ENCODE peak calls at places on chromosome X, in seven cellular contexts. B, F, K, W, O, G and M are unnamed samples.

GRCh38 chrX:16870861-16871584 is 861 bp upstream of the RBBP7 start:
- DNase-seq in F (no peak), W (no peak), O (no peak), K (no peak), G (no peak), B (peak), M (no peak)

GRCh38 chrX:53354669-53355068 is 67.8 kb downstream of the SMC1A start:
- DNase-seq in B (no peak), F (no peak), W (no peak), O (no peak), K (no peak), G (no peak), M (no peak)

GRCh38 chrX:153864561-153865320 is 21.2 kb downstream of the L1CAM start:
- DNase-seq in K (no peak), B (no peak), W (no peak), G (no peak), F (no peak), O (no peak), M (no peak)

GRCh38 chrX:102835504-102836146 is 101.4 kb upstream of the RAB40AL start:
- DNase-seq in G (no peak), O (no peak), W (no peak), K (peak), B (peak), F (no peak), M (peak)

GRCh38 chrX:152641996-152642395 is 4.3 kb downstream of the GABRQ start:
- DNase-seq in K (no peak), W (no peak), G (no peak), B (peak), O (no peak), F (no peak), M (peak)

GRCh38 chrX:68238568-68238967 is 194.7 kb downstream of the OPHN1 start:
- DNase-seq in W (no peak), F (no peak), G (no peak), K (no peak), B (peak), O (no peak), M (peak)

GRCh38 chrX:39767446-39767845 is 330.3 kb downstream of the BCOR start:
- DNase-seq in G (no peak), O (no peak), K (no peak), F (no peak), W (no peak), B (no peak), M (no peak)

GRCh38 chrX:136528645-136529315 is 3.2 kb upstream of the VGLL1 start:
- DNase-seq in B (peak), W (no peak), K (no peak), G (no peak), F (no peak), O (no peak), M (peak)

GRCh38 chrX:46587158-46587557 is 13.6 kb downstream of the CHST7 start:
- DNase-seq in W (no peak), K (peak), O (no peak), G (no peak), F (no peak), B (no peak), M (peak)

GRCh38 chrX:78555401-78555980 is 103.6 kb downstream of the RTL3 start:
- DNase-seq in F (no peak), B (no peak), O (no peak), K (no peak), G (no peak), W (no peak), M (peak)

GRCh38 chrX:131202766-131203165 is 86.3 kb downstream of the IGSF1 start:
- DNase-seq in K (no peak), G (no peak), O (no peak), W (no peak), B (no peak), F (no peak), M (no peak)

GRCh38 chrX:9940397-9940796 is 26.8 kb upstream of the CLDN34 start:
- DNase-seq in F (peak), B (no peak), G (peak), W (no peak), O (no peak), K (peak), M (peak)

GRCh38 chrX:39204945-39205344 is 403.7 kb downstream of the MID1IP1 start:
- DNase-seq in W (no peak), K (no peak), G (no peak), F (no peak), O (no peak), B (no peak), M (no peak)

GRCh38 chrX:37722595-37722994 is 37.0 kb downstream of the XK start:
- DNase-seq in K (no peak), F (no peak), O (no peak), W (no peak), B (no peak), G (no peak), M (no peak)

GRCh38 chrX:132367984-132368383 is 120.9 kb downstream of the MBNL3 start:
- DNase-seq in F (no peak), G (no peak), W (no peak), B (no peak), O (no peak), K (no peak), M (no peak)

GRCh38 chrX:40097101-40097491 is 662 bp downstream of the BCOR start:
- DNase-seq in K (no peak), F (no peak), B (no peak), W (no peak), O (peak), G (no peak), M (no peak)

GRCh38 chrX:20140410-20140809 is 1.2 kb downstream of the EIF1AX start:
- DNase-seq in K (no peak), B (no peak), F (no peak), G (no peak), O (no peak), W (no peak), M (no peak)

GRCh38 chrX:151750511-151750910 is 16.0 kb downstream of the CNGA2 start:
- DNase-seq in G (no peak), W (no peak), B (no peak), K (no peak), O (no peak), F (no peak), M (no peak)

GRCh38 chrX:134377537-134377936 is 82.4 kb upstream of the HPRT1 start:
- DNase-seq in K (peak), W (no peak), B (no peak), F (no peak), O (no peak), G (no peak), M (peak)

GRCh38 chrX:44705817-44706551 is 137.8 kb upstream of the DUSP21 start:
- DNase-seq in O (no peak), F (peak), G (no peak), W (no peak), B (no peak), K (no peak), M (no peak)

GRCh38 chrX:64338296-64338695 is 57.0 kb downstream of the MTMR8 start:
- DNase-seq in K (peak), F (no peak), W (no peak), G (no peak), O (no peak), B (no peak), M (no peak)

GRCh38 chrX:50813843-50814661 is at the start of gene SHROOM4:
- DNase-seq in B (peak), G (no peak), O (peak), K (peak), F (no peak), W (no peak), M (no peak)

GRCh38 chrX:53116101-53116500 is 22.2 kb downstream of the KANTR start:
- DNase-seq in F (no peak), W (no peak), G (no peak), O (no peak), B (no peak), K (no peak), M (no peak)

GRCh38 chrX:24190500-24191156 is 41.1 kb downstream of the ZFX start:
- DNase-seq in B (no peak), O (no peak), W (no peak), F (peak), G (no peak), K (no peak), M (no peak)

GRCh38 chrX:124211312-124211942 is 121.0 kb upstream of the TEX13D start:
- DNase-seq in K (peak), F (no peak), B (no peak), W (no peak), G (peak), O (no peak), M (peak)

GRCh38 chrX:14356401-14356800 is 172.9 kb upstream of the GLRA2 start:
- DNase-seq in F (no peak), G (peak), K (peak), O (no peak), B (no peak), W (peak), M (peak)

GRCh38 chrX:6384391-6384790 is 150.5 kb downstream of the VCX3A start:
- DNase-seq in B (no peak), G (no peak), O (no peak), K (no peak), F (no peak), W (no peak), M (no peak)

GRCh38 chrX:154734101-154734781 is 16.6 kb downstream of the GAB3 start:
- DNase-seq in K (peak), F (no peak), W (no peak), O (peak), G (no peak), B (no peak), M (peak)

GRCh38 chrX:43380704-43381103 is 275.4 kb upstream of the MAOA start:
- DNase-seq in K (no peak), B (no peak), F (no peak), W (no peak), G (no peak), O (no peak), M (no peak)

GRCh38 chrX:140701480-140701879 is 8.1 kb upstream of the LINC00632 start:
- DNase-seq in K (no peak), O (no peak), W (no peak), B (no peak), F (no peak), G (peak), M (peak)

GRCh38 chrX:105460366-105460765 is 239.9 kb upstream of the TEX13A start:
- DNase-seq in K (peak), G (no peak), F (no peak), W (no peak), B (no peak), O (no peak), M (peak)

GRCh38 chrX:46575991-46576392 is 2.4 kb downstream of the CHST7 start:
- DNase-seq in F (no peak), B (no peak), W (no peak), K (peak), O (no peak), G (no peak), M (peak)

GRCh38 chrX:129540725-129541184 is 696 bp downstream of the OCRL start:
- DNase-seq in W (no peak), O (peak), K (peak), B (peak), F (no peak), G (no peak), M (peak)

GRCh38 chrX:124842205-124842604 is 477.5 kb upstream of the TEX13C start:
- DNase-seq in O (no peak), W (no peak), K (no peak), G (no peak), B (no peak), F (no peak), M (no peak)

GRCh38 chrX:28920554-28920953 is 333.3 kb downstream of the IL1RAPL1 start:
- DNase-seq in B (no peak), W (no peak), K (no peak), O (no peak), F (no peak), G (no peak), M (no peak)

GRCh38 chrX:35726176-35726575 is 72.0 kb upstream of the MAGEB16 start:
- DNase-seq in B (no peak), W (no peak), F (no peak), K (peak), G (peak), O (no peak), M (peak)

GRCh38 chrX:16970977-16971376 is 24.5 kb downstream of the REPS2 start:
- DNase-seq in B (no peak), W (no peak), G (no peak), F (no peak), K (peak), O (no peak), M (peak)

GRCh38 chrX:154486052-154486395 is 391 bp downstream of the UBL4A start:
- DNase-seq in F (no peak), W (no peak), B (no peak), K (peak), O (peak), G (no peak), M (peak)

GRCh38 chrX:48802089-48802812 is 384 bp downstream of the HDAC6 start:
- DNase-seq in G (peak), W (peak), B (peak), O (peak), K (peak), F (peak), M (peak)

GRCh38 chrX:48802813-48803261 is 970 bp downstream of the HDAC6 start:
- DNase-seq in O (no peak), W (no peak), F (no peak), G (no peak), B (no peak), K (no peak), M (no peak)

GRCh38 chrX:48801281-48802088 is at the start of gene HDAC6:
- DNase-seq in G (peak), B (peak), F (peak), K (peak), O (peak), W (peak), M (peak)

GRCh38 chrX:48800574-48801280 is 1.1 kb upstream of the HDAC6 start:
- DNase-seq in K (no peak), O (no peak), G (no peak), F (no peak), W (no peak), B (no peak), M (no peak)

DNA sequence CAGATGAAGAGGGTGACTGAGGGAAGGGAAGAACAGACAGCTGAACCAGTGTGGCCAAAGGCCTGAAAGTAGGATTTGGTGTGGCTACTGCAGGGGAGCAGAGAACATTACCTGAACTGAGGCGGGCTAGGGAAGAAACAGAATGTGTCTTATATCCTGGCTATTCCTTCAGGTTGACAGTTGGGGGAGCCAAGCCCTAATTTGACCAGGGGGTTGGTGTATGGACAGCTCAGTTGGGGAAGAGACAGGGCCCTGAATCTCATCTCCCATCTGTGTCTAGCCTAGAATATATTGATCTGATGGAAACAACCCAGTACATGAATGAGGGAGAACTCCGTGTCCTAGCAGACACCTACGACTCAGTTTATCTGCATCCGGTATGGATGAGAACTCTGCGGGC is 4.2 kb downstream of the HDAC6 start:
- DNase-seq in K (no peak), B (no peak), G (no peak), W (no peak), F (no peak), O (no peak), M (peak)
- TF ChIP-seq CTCF in K (no peak), B (no peak), G (no peak), W (no peak), F (no peak), O (no peak), M (no peak)

DNA sequence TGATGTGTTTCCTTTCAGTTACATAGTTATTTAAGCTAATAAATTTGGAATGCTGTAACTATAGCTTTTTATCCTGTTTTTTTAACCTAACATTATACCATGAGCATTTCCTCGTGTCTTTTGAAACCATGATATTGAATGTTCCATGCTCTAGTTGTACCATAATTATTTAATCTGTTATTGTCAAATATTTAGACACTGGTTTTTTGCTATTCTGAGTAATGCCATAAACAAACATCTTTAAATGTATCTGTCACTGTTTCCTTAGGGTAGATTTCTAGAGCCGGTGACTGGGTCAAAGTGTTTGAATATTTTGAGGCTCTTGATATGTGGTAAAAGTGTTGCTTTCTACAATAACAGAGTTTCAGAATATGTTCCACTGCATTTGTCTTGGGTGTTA is 5.4 kb downstream of the IGBP1 start:
- DNase-seq in W (no peak), F (no peak), O (no peak), K (no peak), G (no peak), B (no peak), M (no peak)
- TF ChIP-seq CTCF in W (no peak), F (no peak), O (no peak), K (no peak), G (no peak), B (no peak), M (no peak)

GRCh38 chrX:108285918-108286317 is 152.3 kb downstream of the COL4A6 start:
- DNase-seq in K (no peak), F (no peak), W (no peak), O (no peak), B (no peak), G (no peak), M (no peak)

GRCh38 chrX:108285361-108285760 is 152.9 kb downstream of the COL4A6 start:
- DNase-seq in B (no peak), K (no peak), G (no peak), W (no peak), O (no peak), F (no peak), M (no peak)
- TF ChIP-seq CTCF in B (no peak), K (no peak), G (no peak), W (no peak), O (no peak), F (no peak), M (no peak)

DNA sequence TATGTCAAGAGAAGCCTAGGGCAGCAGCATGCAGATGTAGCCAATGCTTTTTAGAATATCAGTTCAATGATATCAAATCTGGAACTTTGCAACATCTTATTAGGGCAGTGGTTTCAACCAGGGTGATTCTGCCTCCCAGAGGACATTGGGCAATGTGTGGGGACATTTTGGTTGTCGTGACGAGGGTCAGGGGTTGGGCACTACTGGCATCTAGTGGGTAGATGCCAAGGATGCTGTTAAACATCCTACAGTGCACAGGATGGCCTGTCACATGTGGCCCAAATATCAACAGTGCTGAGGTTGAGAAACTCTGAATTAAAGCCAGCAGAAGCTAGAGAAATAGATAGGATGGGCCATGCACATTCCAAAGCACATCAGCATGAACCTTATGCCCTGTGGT is 152.3 kb downstream of the AMELX start:
- DNase-seq in O (no peak), B (no peak), W (no peak), K (no peak), G (no peak), F (no peak), M (no peak)
- TF ChIP-seq CTCF in O (peak), B (no peak), W (no peak), K (no peak), G (no peak), F (no peak), M (no peak)